ENCODE peak calls at places on chromosomes 2 and 18, in six cellular contexts. V, U, X, Q, E and D are unnamed samples.

GRCh38 chr2:48131503-48132293 is 225.4 kb upstream of the FBXO11 start:
- DNase-seq in E (no peak), V (peak), Q (peak), U (no peak), X (no peak), D (no peak)

GRCh38 chr18:48441405-48441881 is 32.3 kb upstream of the ZBTB7C start:
- DNase-seq in Q (peak), X (no peak), E (no peak), U (no peak), V (peak), D (no peak)

GRCh38 chr2:31654241-31654640 is 73.5 kb upstream of the SRD5A2 start:
- DNase-seq in E (no peak), V (no peak), X (no peak), U (no peak), Q (no peak), D (no peak)

GRCh38 chr2:128454980-128455709 is 136.5 kb upstream of the HS6ST1 start:
- DNase-seq in X (no peak), Q (no peak), U (no peak), V (no peak), E (no peak), D (no peak)

GRCh38 chr18:35005963-35006577 is 35.1 kb upstream of the MAPRE2 start:
- DNase-seq in Q (peak), U (peak), E (peak), V (peak), X (no peak), D (peak)

GRCh38 chr2:2557448-2557847 is 226.4 kb upstream of the MYT1L start:
- DNase-seq in X (no peak), V (no peak), U (no peak), E (no peak), Q (no peak), D (no peak)

GRCh38 chr2:237927986-237928385 is 38.8 kb upstream of the UBE2F start:
- DNase-seq in X (no peak), U (no peak), V (no peak), Q (no peak), E (no peak), D (no peak)

GRCh38 chr2:221034973-221035372 is 537.1 kb downstream of the EPHA4 start:
- DNase-seq in X (no peak), E (no peak), U (no peak), V (no peak), Q (no peak), D (no peak)

GRCh38 chr2:230738391-230738811 is 25.8 kb downstream of the CAB39 start:
- DNase-seq in X (no peak), Q (peak), E (no peak), V (no peak), U (no peak), D (no peak)

GRCh38 chr2:122112633-122113032 is 357.2 kb downstream of the TSN start:
- DNase-seq in E (no peak), V (no peak), U (no peak), Q (no peak), X (no peak), D (no peak)

GRCh38 chr2:99598435-99598834 is 108.6 kb upstream of the REV1 start:
- DNase-seq in Q (no peak), U (no peak), E (no peak), V (no peak), X (no peak), D (peak)

GRCh38 chr2:3208179-3208578 is 169.4 kb downstream of the EIPR1 start:
- DNase-seq in V (no peak), E (no peak), Q (no peak), U (no peak), X (no peak), D (no peak)

GRCh38 chr18:3595282-3596273 is 145.6 kb downstream of the TGIF1 start:
- DNase-seq in U (peak), V (no peak), X (peak), Q (peak), E (peak), D (no peak)

GRCh38 chr2:68319397-68320117 is at the start of gene CNRIP1:
- DNase-seq in X (peak), V (peak), E (peak), U (no peak), Q (peak), D (no peak)

GRCh38 chr2:219010873-219011272 is 17.7 kb upstream of the CRYBA2 start:
- DNase-seq in V (no peak), Q (no peak), E (no peak), X (no peak), U (no peak), D (no peak)

GRCh38 chr18:26227051-26227672 is 917 bp downstream of the TAF4B start:
- DNase-seq in E (no peak), U (no peak), X (no peak), V (no peak), Q (peak), D (peak)

GRCh38 chr18:8496186-8496585 is 113.1 kb upstream of the RAB12 start:
- DNase-seq in Q (no peak), E (no peak), X (no peak), V (no peak), U (no peak), D (peak)

GRCh38 chr2:226915846-226916360 is 80.0 kb downstream of the RHBDD1 start:
- DNase-seq in U (no peak), E (peak), X (peak), V (no peak), Q (peak), D (no peak)

GRCh38 chr2:10048501-10049171 is 5.3 kb downstream of the KLF11 start:
- DNase-seq in V (peak), Q (peak), X (peak), E (no peak), U (peak), D (peak)

GRCh38 chr2:217988840-217989204 is 14.0 kb downstream of the TNS1 start:
- DNase-seq in V (no peak), Q (no peak), U (no peak), E (no peak), X (no peak), D (peak)

GRCh38 chr2:200086911-200087310 is 131.5 kb downstream of the MAIP1 start:
- DNase-seq in Q (no peak), X (no peak), E (no peak), V (no peak), U (peak), D (no peak)

GRCh38 chr2:16045653-16046352 is 105.5 kb downstream of the MYCN start:
- DNase-seq in X (no peak), V (no peak), E (no peak), U (no peak), Q (no peak), D (no peak)

GRCh38 chr18:26091047-26091630 is 726 bp upstream of the SS18 start:
- DNase-seq in U (peak), Q (no peak), X (peak), E (no peak), V (no peak), D (peak)

GRCh38 chr18:59220164-59220783 is 316 bp downstream of the GRP start:
- DNase-seq in E (no peak), Q (no peak), V (peak), U (no peak), X (no peak), D (peak)

GRCh38 chr2:12096425-12096824 is 350.0 kb downstream of the LPIN1 start:
- DNase-seq in Q (no peak), U (no peak), E (no peak), X (no peak), V (no peak), D (peak)

GRCh38 chr2:12666445-12666844 is 50.3 kb upstream of the TRIB2 start:
- DNase-seq in U (no peak), Q (no peak), E (no peak), X (no peak), V (no peak), D (no peak)

GRCh38 chr2:185583058-185583816 is 155.4 kb upstream of the FSIP2 start:
- DNase-seq in Q (peak), X (no peak), V (no peak), E (no peak), U (no peak), D (peak)

GRCh38 chr2:88697361-88698026 is 6.0 kb downstream of the RPIA start:
- DNase-seq in E (no peak), V (no peak), X (no peak), U (peak), Q (no peak), D (no peak)

GRCh38 chr2:127634626-127635379 is 11.2 kb upstream of the GPR17 start:
- DNase-seq in V (no peak), X (no peak), Q (no peak), U (no peak), E (no peak), D (no peak)

GRCh38 chr18:77206676-77207370 is 42.8 kb upstream of the GALR1 start:
- DNase-seq in U (no peak), Q (peak), X (no peak), V (no peak), E (peak), D (no peak)

GRCh38 chr2:98926601-98927000 is 9.4 kb downstream of the CRACDL start:
- DNase-seq in E (no peak), V (no peak), X (no peak), Q (no peak), U (no peak), D (no peak)

GRCh38 chr2:9008951-9009664 is 5.6 kb upstream of the MBOAT2 start:
- DNase-seq in X (no peak), Q (peak), V (peak), U (no peak), E (no peak), D (no peak)

GRCh38 chr2:2187196-2187595 is 143.9 kb downstream of the MYT1L start:
- DNase-seq in E (no peak), U (no peak), V (no peak), X (no peak), Q (no peak), D (no peak)

GRCh38 chr2:675982-676646 is 1.1 kb downstream of the TMEM18 start:
- DNase-seq in Q (peak), U (peak), E (peak), X (peak), V (peak), D (peak)

GRCh38 chr2:131520526-131520925 is 7.2 kb upstream of the CCDC74A start:
- DNase-seq in X (no peak), E (no peak), V (no peak), Q (no peak), U (no peak), D (no peak)

GRCh38 chr2:227462972-227463931 is 8.7 kb upstream of the AGFG1 start:
- DNase-seq in X (no peak), V (no peak), U (no peak), Q (no peak), E (no peak), D (no peak)

GRCh38 chr2:204343685-204344084 is 201.6 kb upstream of the PARD3B start:
- DNase-seq in U (no peak), X (no peak), E (no peak), Q (no peak), V (no peak), D (no peak)

GRCh38 chr18:47108373-47108772 is 41.9 kb downstream of the HDHD2 start:
- DNase-seq in Q (no peak), V (no peak), E (no peak), X (no peak), U (no peak), D (no peak)

GRCh38 chr2:147632193-147632592 is 212.6 kb upstream of the ACVR2A start:
- DNase-seq in V (no peak), E (no peak), Q (no peak), X (no peak), U (no peak), D (no peak)

GRCh38 chr2:147634801-147635200 is 210.0 kb upstream of the ACVR2A start:
- DNase-seq in X (no peak), Q (no peak), V (no peak), U (no peak), E (no peak), D (no peak)

GRCh38 chr2:147639891-147640290 is 204.9 kb upstream of the ACVR2A start:
- DNase-seq in Q (no peak), V (no peak), U (peak), E (no peak), X (no peak), D (no peak)

GRCh38 chr2:147636888-147637270 is 207.9 kb upstream of the ACVR2A start:
- DNase-seq in Q (no peak), U (peak), V (no peak), X (no peak), E (no peak), D (no peak)

GRCh38 chr2:147636238-147636887 is 208.5 kb upstream of the ACVR2A start:
- DNase-seq in X (no peak), U (no peak), Q (peak), E (peak), V (no peak), D (no peak)
- H3K4me3 ChIP-seq in X (no peak), U (no peak), Q (no peak), E (no peak), V (no peak), D (no peak)

DNA sequence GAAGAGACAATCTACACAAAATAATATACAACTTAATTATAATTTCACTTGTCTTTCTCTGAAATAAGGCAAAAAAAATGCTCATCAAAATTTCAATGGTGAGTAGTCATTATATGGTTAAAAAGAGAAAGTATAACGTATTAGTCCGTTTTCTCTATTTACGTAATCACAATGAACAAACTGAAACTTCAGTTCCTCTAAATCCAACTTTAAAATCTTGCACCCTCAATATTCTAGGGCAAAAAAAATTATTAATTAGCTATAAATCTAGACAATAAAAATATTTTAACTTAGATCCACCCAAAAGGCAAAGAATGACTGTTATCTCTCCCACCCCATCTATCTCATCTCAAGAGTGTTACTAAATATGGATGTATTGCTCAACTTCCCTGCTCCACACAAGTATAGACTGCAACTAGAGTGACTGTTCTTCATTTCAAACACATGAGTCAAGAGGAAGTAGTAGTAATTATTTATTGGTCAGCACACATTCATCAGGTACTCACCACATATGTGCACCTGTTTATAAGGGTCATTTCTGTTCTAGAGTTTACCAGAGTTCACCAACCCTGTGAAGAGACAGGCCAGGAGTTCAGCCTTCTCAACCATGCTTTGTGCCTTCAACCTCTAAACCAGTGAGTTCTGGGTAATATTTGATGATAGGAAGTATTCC is 36.4 kb downstream of the STK39 start:
- DNase-seq in X (peak), V (no peak), Q (peak), E (peak), U (peak), D (no peak)
- H3K4me3 ChIP-seq in X (no peak), V (peak), Q (no peak), E (no peak), U (no peak), D (no peak)

GRCh38 chr18:63480476-63480875 is 3.7 kb downstream of the SERPINB5 start:
- DNase-seq in X (no peak), E (no peak), U (no peak), V (no peak), Q (no peak), D (no peak)
- H3K4me3 ChIP-seq in X (no peak), E (no peak), U (no peak), V (no peak), Q (no peak), D (no peak)

DNA sequence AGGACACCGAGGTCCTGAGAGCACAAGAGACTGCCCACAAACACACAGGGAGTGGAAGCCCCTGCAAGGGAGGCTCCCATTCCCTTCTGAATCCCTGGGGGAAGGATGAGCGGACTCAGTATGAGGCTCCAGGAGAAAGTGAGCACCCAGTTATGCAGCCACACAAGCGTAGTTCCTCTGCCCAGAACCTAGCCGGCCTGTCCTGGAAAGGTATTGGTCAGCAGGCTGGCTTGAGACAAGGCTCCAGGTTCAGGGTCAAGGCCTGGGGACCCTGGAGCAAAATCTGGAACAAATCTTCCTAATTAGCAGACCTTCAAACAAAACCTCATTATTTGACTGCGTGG is 1.2 kb upstream of the CAPG start:
- DNase-seq in E (no peak), U (no peak), V (no peak), Q (no peak), X (no peak), D (no peak)
- H3K4me3 ChIP-seq in E (no peak), U (no peak), V (no peak), Q (no peak), X (no peak), D (no peak)

GRCh38 chr2:51553456-51553855 is 521.5 kb upstream of the NRXN1 start:
- DNase-seq in Q (no peak), X (no peak), E (no peak), U (no peak), V (no peak), D (no peak)

DNA sequence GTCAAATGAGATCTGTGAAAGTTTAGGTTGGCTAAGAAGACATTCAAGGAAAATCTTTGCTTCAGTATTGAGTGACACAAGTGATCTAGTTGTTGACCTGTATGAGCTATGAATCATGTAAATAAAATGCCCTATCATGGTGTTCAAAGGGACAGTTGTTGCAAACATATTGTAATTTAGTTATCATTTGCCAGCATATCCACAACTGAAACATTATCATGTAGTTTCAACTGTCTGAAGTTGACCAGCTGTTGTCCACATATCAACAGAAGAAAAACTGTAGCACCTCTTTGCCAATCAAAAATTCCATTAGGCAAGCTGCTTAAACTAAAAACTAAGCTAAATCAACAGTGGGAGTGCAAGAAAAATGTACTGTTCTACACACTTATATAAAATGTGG is 527.1 kb upstream of the NRXN1 start:
- DNase-seq in E (no peak), U (no peak), Q (no peak), X (no peak), V (no peak), D (no peak)
- H3K4me3 ChIP-seq in E (no peak), U (no peak), Q (no peak), X (no peak), V (no peak), D (no peak)